ENCODE peak calls at places on chromosomes 2 and 18, in six cellular contexts. One of them, this sample, is unnamed. For H3K4me1, the result is how much of the 10 kb centered on the place peaks cover.

GRCh38 chr2:73651586-73652230 is 9.5 kb upstream of the NAT8 start:
- DNase-seq in hepatocyte: no peak
- DNase-seq in SJSA1: no peak
- DNase-seq in stomach: no peak
- DNase-seq in trophoblast cell: no peak
- DNase-seq in aorta: no peak
- DNase-seq in this sample: no peak

GRCh38 chr18:25880441-25880840 is 210.0 kb downstream of the SS18 start:
- DNase-seq in aorta: no peak
- DNase-seq in stomach: no peak
- DNase-seq in SJSA1: no peak
- DNase-seq in hepatocyte: no peak
- DNase-seq in trophoblast cell: no peak
- DNase-seq in this sample: no peak

GRCh38 chr2:108460345-108461037 is 11.5 kb downstream of the GCC2 start:
- DNase-seq in aorta: no peak
- DNase-seq in trophoblast cell: no peak
- DNase-seq in SJSA1: no peak
- DNase-seq in stomach: no peak
- DNase-seq in hepatocyte: no peak
- DNase-seq in this sample: no peak

GRCh38 chr18:57210101-57210661 is 63.3 kb downstream of the BOD1L2 start:
- DNase-seq in stomach: peak
- DNase-seq in SJSA1: peak
- DNase-seq in hepatocyte: peak
- DNase-seq in aorta: no peak
- DNase-seq in trophoblast cell: peak
- DNase-seq in this sample: peak

GRCh38 chr2:17470855-17471641 is 47.2 kb downstream of the RAD51AP2 start:
- DNase-seq in hepatocyte: no peak
- DNase-seq in aorta: no peak
- DNase-seq in stomach: no peak
- DNase-seq in trophoblast cell: no peak
- DNase-seq in SJSA1: no peak
- DNase-seq in this sample: peak

GRCh38 chr2:218893349-218894167 is 12.9 kb downstream of the WNT10A start:
- DNase-seq in stomach: no peak
- DNase-seq in trophoblast cell: no peak
- DNase-seq in hepatocyte: no peak
- DNase-seq in aorta: no peak
- DNase-seq in SJSA1: no peak
- DNase-seq in this sample: no peak

GRCh38 chr2:135600915-135601314 is 69.6 kb downstream of the R3HDM1 start:
- DNase-seq in aorta: no peak
- DNase-seq in SJSA1: no peak
- DNase-seq in hepatocyte: no peak
- DNase-seq in stomach: no peak
- DNase-seq in trophoblast cell: no peak
- DNase-seq in this sample: no peak

GRCh38 chr2:241035818-241036396 is 37.5 kb downstream of the SNED1 start:
- DNase-seq in stomach: no peak
- DNase-seq in trophoblast cell: no peak
- DNase-seq in aorta: no peak
- DNase-seq in SJSA1: no peak
- DNase-seq in hepatocyte: no peak
- DNase-seq in this sample: no peak

GRCh38 chr2:178882666-178883440 is 75.6 kb upstream of the TTN start:
- DNase-seq in SJSA1: no peak
- DNase-seq in hepatocyte: no peak
- DNase-seq in stomach: peak
- DNase-seq in trophoblast cell: no peak
- DNase-seq in aorta: no peak
- DNase-seq in this sample: no peak

GRCh38 chr2:160647967-160648685 is 154.5 kb upstream of the RBMS1 start:
- DNase-seq in stomach: no peak
- DNase-seq in aorta: peak
- DNase-seq in hepatocyte: no peak
- DNase-seq in trophoblast cell: no peak
- DNase-seq in SJSA1: no peak
- DNase-seq in this sample: no peak

GRCh38 chr2:126720647-126721046 is 64.7 kb downstream of the GYPC start:
- DNase-seq in trophoblast cell: no peak
- DNase-seq in hepatocyte: no peak
- DNase-seq in SJSA1: peak
- DNase-seq in aorta: no peak
- DNase-seq in stomach: no peak
- DNase-seq in this sample: no peak

GRCh38 chr18:55097406-55098170 is 138.3 kb upstream of the CCDC68 start:
- DNase-seq in stomach: no peak
- DNase-seq in trophoblast cell: no peak
- DNase-seq in hepatocyte: peak
- DNase-seq in SJSA1: no peak
- DNase-seq in aorta: no peak
- DNase-seq in this sample: no peak

GRCh38 chr2:65500319-65501040 is 68.1 kb upstream of the SPRED2 start:
- DNase-seq in aorta: no peak
- DNase-seq in SJSA1: no peak
- DNase-seq in hepatocyte: no peak
- DNase-seq in trophoblast cell: no peak
- DNase-seq in stomach: no peak
- DNase-seq in this sample: peak

GRCh38 chr2:64567473-64567872 is 43.3 kb downstream of the AFTPH start:
- DNase-seq in stomach: no peak
- DNase-seq in hepatocyte: no peak
- DNase-seq in aorta: no peak
- DNase-seq in SJSA1: no peak
- DNase-seq in trophoblast cell: no peak
- DNase-seq in this sample: no peak

GRCh38 chr2:157894694-157895450 is 18.7 kb upstream of the ACVR1 start:
- DNase-seq in aorta: no peak
- DNase-seq in hepatocyte: peak
- DNase-seq in stomach: no peak
- DNase-seq in trophoblast cell: no peak
- DNase-seq in SJSA1: no peak
- DNase-seq in this sample: peak

GRCh38 chr18:4405965-4406364 is 49.1 kb downstream of the DLGAP1 start:
- DNase-seq in SJSA1: no peak
- DNase-seq in hepatocyte: no peak
- DNase-seq in trophoblast cell: no peak
- DNase-seq in aorta: no peak
- DNase-seq in stomach: no peak
- DNase-seq in this sample: peak

GRCh38 chr18:45775241-45775676 is 50.2 kb upstream of the SIGLEC15 start:
- DNase-seq in SJSA1: no peak
- DNase-seq in aorta: peak
- DNase-seq in trophoblast cell: peak
- DNase-seq in hepatocyte: peak
- DNase-seq in stomach: peak
- DNase-seq in this sample: no peak

GRCh38 chr2:239814917-239815637 is 210.1 kb downstream of the NDUFA10 start:
- DNase-seq in hepatocyte: no peak
- DNase-seq in trophoblast cell: no peak
- DNase-seq in stomach: no peak
- DNase-seq in aorta: peak
- DNase-seq in SJSA1: peak
- DNase-seq in this sample: no peak

GRCh38 chr2:162330881-162331280 is 12.4 kb upstream of the IFIH1 start:
- DNase-seq in aorta: no peak
- DNase-seq in stomach: no peak
- DNase-seq in hepatocyte: no peak
- DNase-seq in SJSA1: no peak
- DNase-seq in trophoblast cell: no peak
- DNase-seq in this sample: no peak

GRCh38 chr18:12774982-12775381 is 72.1 kb downstream of the PSMG2 start:
- DNase-seq in SJSA1: no peak
- DNase-seq in stomach: no peak
- DNase-seq in trophoblast cell: no peak
- DNase-seq in hepatocyte: no peak
- DNase-seq in aorta: no peak
- DNase-seq in this sample: no peak

DNA sequence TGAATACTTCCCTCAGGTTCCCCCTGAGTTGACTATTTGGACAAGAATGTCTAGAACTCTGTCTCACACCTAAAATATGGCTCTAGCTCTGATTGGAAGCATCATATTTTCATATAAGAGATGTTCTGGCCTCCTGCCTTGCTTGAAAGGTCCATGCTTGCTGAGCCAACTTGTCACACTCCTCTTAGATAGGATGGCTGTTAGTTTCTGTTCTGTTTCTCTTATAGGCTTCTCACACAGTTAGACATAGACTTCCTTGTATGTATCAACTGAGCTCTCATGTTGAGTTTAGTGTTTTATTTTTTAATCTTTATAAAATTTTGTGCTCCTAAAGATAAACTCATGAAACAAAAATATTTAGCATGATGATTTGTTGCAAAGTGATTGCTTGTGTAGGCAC is 87.2 kb downstream of the CNTNAP5 start:
- DNase-seq in aorta: no peak
- DNase-seq in hepatocyte: no peak
- DNase-seq in SJSA1: no peak
- DNase-seq in stomach: no peak
- DNase-seq in trophoblast cell: no peak
- DNase-seq in this sample: no peak
- H3K4me3 ChIP-seq in aorta: no peak
- H3K4me3 ChIP-seq in hepatocyte: no peak
- H3K4me3 ChIP-seq in SJSA1: no peak
- H3K4me3 ChIP-seq in stomach: no peak
- H3K4me3 ChIP-seq in trophoblast cell: no peak
- H3K4me3 ChIP-seq in this sample: no peak

DNA sequence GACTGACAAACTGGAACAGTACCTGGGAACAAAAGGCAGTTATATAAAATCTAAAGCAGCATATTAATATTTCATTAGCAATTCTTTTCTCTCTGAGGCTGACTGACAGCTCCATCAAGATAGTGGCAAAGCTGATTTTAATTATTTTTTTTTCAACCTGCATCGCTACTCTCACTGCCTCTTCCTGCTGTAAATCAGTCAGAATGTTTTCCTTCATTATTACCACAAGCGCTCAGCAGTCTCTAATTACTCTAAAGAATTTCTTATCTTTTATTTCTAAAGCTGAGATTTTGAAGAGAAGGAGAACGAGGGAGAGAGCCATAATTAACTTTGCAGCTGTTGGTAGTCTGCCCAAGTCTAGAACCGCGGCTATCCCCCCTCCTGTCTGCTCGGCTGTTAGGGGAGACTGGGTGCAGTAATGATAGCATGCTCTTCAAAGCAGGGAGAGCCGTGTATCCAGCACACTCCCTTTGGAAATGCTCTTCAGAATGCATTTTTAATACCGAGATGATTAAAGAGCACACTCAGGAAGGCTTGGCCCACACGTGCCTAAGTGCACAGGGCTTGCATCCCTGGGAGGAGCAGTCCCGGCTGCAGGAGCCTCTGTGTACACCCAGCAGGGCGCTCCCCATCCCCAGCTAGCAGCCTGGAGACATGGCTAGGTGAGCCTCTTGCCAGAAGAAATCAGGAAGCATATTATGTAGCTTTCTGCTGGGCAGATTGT is 555.4 kb downstream of the CMPK2 start:
- DNase-seq in aorta: no peak
- DNase-seq in hepatocyte: no peak
- DNase-seq in SJSA1: no peak
- DNase-seq in stomach: no peak
- DNase-seq in trophoblast cell: no peak
- DNase-seq in this sample: peak
- H3K4me1 ChIP-seq in aorta: under half
- H3K4me1 ChIP-seq in hepatocyte: under half
- H3K4me1 ChIP-seq in SJSA1: under half
- H3K4me1 ChIP-seq in stomach: under half
- H3K4me1 ChIP-seq in trophoblast cell: under half
- H3K4me1 ChIP-seq in this sample: under half

GRCh38 chr2:175955168-175955567 is 46.9 kb downstream of the LNPK start:
- DNase-seq in trophoblast cell: no peak
- DNase-seq in hepatocyte: no peak
- DNase-seq in aorta: no peak
- DNase-seq in SJSA1: no peak
- DNase-seq in stomach: no peak
- DNase-seq in this sample: no peak
- H3K4me3 ChIP-seq in trophoblast cell: no peak
- H3K4me3 ChIP-seq in hepatocyte: no peak
- H3K4me3 ChIP-seq in aorta: no peak
- H3K4me3 ChIP-seq in SJSA1: no peak
- H3K4me3 ChIP-seq in stomach: no peak
- H3K4me3 ChIP-seq in this sample: no peak

GRCh38 chr2:25300001-25300400 is 41.7 kb downstream of the DNMT3A start:
- DNase-seq in hepatocyte: no peak
- DNase-seq in trophoblast cell: no peak
- DNase-seq in SJSA1: no peak
- DNase-seq in aorta: no peak
- DNase-seq in stomach: no peak
- DNase-seq in this sample: no peak

GRCh38 chr2:25303517-25304338 is 38.0 kb downstream of the DNMT3A start:
- DNase-seq in trophoblast cell: no peak
- DNase-seq in stomach: no peak
- DNase-seq in SJSA1: no peak
- DNase-seq in hepatocyte: no peak
- DNase-seq in aorta: no peak
- DNase-seq in this sample: peak

GRCh38 chr2:25302758-25303436 is 38.8 kb downstream of the DNMT3A start:
- DNase-seq in hepatocyte: no peak
- DNase-seq in SJSA1: no peak
- DNase-seq in stomach: no peak
- DNase-seq in trophoblast cell: no peak
- DNase-seq in aorta: no peak
- DNase-seq in this sample: no peak

GRCh38 chr2:25304339-25304728 is 37.4 kb downstream of the DNMT3A start:
- DNase-seq in SJSA1: no peak
- DNase-seq in hepatocyte: no peak
- DNase-seq in aorta: no peak
- DNase-seq in trophoblast cell: no peak
- DNase-seq in stomach: no peak
- DNase-seq in this sample: no peak

DNA sequence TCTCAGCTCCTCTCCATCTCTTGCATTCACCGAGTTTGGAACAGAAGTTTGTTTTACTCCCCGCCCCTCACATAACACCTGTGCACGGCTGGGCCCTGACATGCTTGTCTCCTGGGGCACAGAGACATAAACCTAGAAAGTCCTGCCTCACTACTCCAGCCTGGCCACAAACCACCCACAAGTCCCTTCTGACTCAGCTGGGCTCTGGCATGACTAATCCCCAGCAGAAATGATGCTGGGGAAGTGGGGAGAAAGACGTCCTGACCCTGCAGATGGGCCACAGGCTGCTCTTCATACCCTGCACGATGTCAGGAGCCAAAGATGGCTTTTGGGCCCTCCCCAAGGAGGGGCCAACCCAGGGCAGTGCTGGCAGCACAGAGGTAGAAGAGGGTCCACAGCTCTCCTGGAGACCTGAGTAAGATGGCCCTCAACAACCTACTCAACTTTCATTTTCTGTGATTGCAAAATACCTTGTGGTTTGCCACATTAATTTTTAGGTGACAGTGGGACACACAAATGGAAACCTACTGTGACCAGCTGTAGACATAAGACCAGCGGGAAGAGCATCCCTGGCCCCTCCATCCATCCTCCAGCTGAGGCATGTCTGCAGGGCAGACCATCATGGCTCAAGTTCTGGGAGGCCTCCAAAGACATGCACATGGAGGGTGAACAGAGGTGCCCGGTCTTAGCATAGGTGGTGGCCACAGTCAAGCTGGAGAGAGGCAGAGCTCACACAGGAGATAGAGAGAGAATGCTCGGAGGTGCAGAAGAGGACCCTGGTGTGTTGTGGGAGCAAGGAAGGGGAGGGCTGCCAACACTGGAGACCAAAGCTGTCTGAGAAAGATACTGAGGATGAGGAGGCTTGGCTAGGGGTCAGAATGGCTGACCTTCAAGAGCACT is 40.0 kb downstream of the DNMT3A start:
- DNase-seq in stomach: no peak
- DNase-seq in aorta: no peak
- DNase-seq in hepatocyte: no peak
- DNase-seq in trophoblast cell: no peak
- DNase-seq in SJSA1: peak
- DNase-seq in this sample: peak
- H3K4me1 ChIP-seq in stomach: half or more
- H3K4me1 ChIP-seq in aorta: under half
- H3K4me1 ChIP-seq in hepatocyte: under half
- H3K4me1 ChIP-seq in trophoblast cell: under half
- H3K4me1 ChIP-seq in SJSA1: under half
- H3K4me1 ChIP-seq in this sample: half or more

This sample was measured in SJCRH30.